ENCODE peak calls at places on chromosomes 5 and 9, in nine cellular contexts. R is HT-29; Q is HFF-Myc; G is amniotic stem cell; V is stimulated activated CD4-positive, alpha-beta T cell treated with anti-CD3 and anti-CD28 coated beads, Interleukin-4, amount 100 ng/mL, for 1 hour; X is non-pigmented ciliary epithelial cell; W is activated effector memory CD4-positive, alpha-beta T cell treated with Interleukin-2 at 50 U/mL for 16 hours; A is astrocyte of the spinal cord; L is esophagus squamous epithelium. M is an unnamed sample.
A peak's percentile ranks its signal among the peaks of the same experiment; 100 is the strongest.

GRCh38 chr9:21974542-21975409 is 19.4 kb downstream of the CDKN2A start:
- DNase-seq in R (no peak), Q (no peak), G (peak; percentile 21), V (peak; percentile 53), X (no peak), W (no peak), A (peak; percentile 76), L (no peak), M (no peak)

GRCh38 chr5:43565043-43565442 is 8.2 kb upstream of the PAIP1 start:
- DNase-seq in R (no peak), Q (no peak), G (no peak), V (no peak), X (no peak), W (no peak), A (no peak), L (no peak), M (no peak)

GRCh38 chr5:74201334-74202081 is 439.0 kb downstream of the ENC1 start:
- DNase-seq in R (peak; percentile 94), Q (peak; percentile 56), G (no peak), V (no peak), X (no peak), W (no peak), A (peak; percentile 72), L (no peak), M (no peak)

GRCh38 chr9:89466451-89467277 is 31.2 kb downstream of the SEMA4D start:
- DNase-seq in R (no peak), Q (no peak), G (no peak), V (peak; percentile 50), X (no peak), W (no peak), A (no peak), L (no peak), M (no peak)

GRCh38 chr5:34586117-34586885 is 69.8 kb upstream of the RAI14 start:
- DNase-seq in R (no peak), Q (no peak), G (peak; percentile 55), V (no peak), X (peak; percentile 98), W (no peak), A (peak; percentile 80), L (no peak), M (no peak)

GRCh38 chr9:125177888-125178287 is 11.7 kb downstream of the PPP6C start:
- DNase-seq in R (no peak), Q (no peak), G (no peak), V (no peak), X (no peak), W (no peak), A (no peak), L (no peak), M (no peak)

GRCh38 chr9:36318212-36318802 is 60.1 kb upstream of the GNE start:
- DNase-seq in R (no peak), Q (no peak), G (no peak), V (no peak), X (no peak), W (no peak), A (no peak), L (no peak), M (no peak)

GRCh38 chr9:122080986-122081385 is 12.1 kb downstream of the TTLL11 start:
- DNase-seq in R (no peak), Q (no peak), G (no peak), V (no peak), X (no peak), W (no peak), A (peak; percentile 16), L (no peak), M (peak; percentile 7)

GRCh38 chr9:117046666-117047327 is 359.7 kb downstream of the TRIM32 start:
- DNase-seq in R (no peak), Q (no peak), G (no peak), V (no peak), X (no peak), W (no peak), A (no peak), L (no peak), M (no peak)

GRCh38 chr5:179375966-179376365 is 30.7 kb upstream of the ADAMTS2 start:
- DNase-seq in R (no peak), Q (no peak), G (no peak), V (no peak), X (no peak), W (no peak), A (no peak), L (no peak), M (no peak)

GRCh38 chr9:36900136-36900855 is 133.8 kb downstream of the PAX5 start:
- DNase-seq in R (no peak), Q (no peak), G (no peak), V (no peak), X (no peak), W (no peak), A (no peak), L (no peak), M (no peak)

GRCh38 chr5:57895766-57896165 is 413.2 kb upstream of the ACTBL2 start:
- DNase-seq in R (no peak), Q (no peak), G (no peak), V (no peak), X (no peak), W (no peak), A (peak; percentile 44), L (no peak), M (no peak)

GRCh38 chr5:95955996-95956899 is 5.4 kb downstream of the ELL2 start:
- DNase-seq in R (no peak), Q (no peak), G (no peak), V (no peak), X (no peak), W (no peak), A (peak; percentile 38), L (no peak), M (no peak)

GRCh38 chr5:60372786-60373185 is 327.2 kb downstream of the DEPDC1B start:
- DNase-seq in R (no peak), Q (no peak), G (no peak), V (no peak), X (no peak), W (no peak), A (no peak), L (no peak), M (no peak)

GRCh38 chr9:87581513-87581912 is 83.8 kb downstream of the DAPK1 start:
- DNase-seq in R (no peak), Q (peak; percentile 20), G (no peak), V (no peak), X (no peak), W (no peak), A (no peak), L (no peak), M (no peak)

GRCh38 chr5:2156358-2157059 is 273.8 kb upstream of the IRX4 start:
- DNase-seq in R (no peak), Q (no peak), G (no peak), V (no peak), X (no peak), W (no peak), A (no peak), L (no peak), M (no peak)

GRCh38 chr5:132839426-132840301 is 9.2 kb upstream of the SHROOM1 start:
- DNase-seq in R (peak; percentile 88), Q (no peak), G (no peak), V (no peak), X (peak; percentile 53), W (no peak), A (peak; percentile 77), L (no peak), M (no peak)

GRCh38 chr5:132272341-132273210 is 15.1 kb downstream of the PDLIM4 start:
- DNase-seq in R (peak; percentile 72), Q (no peak), G (no peak), V (peak; percentile 74), X (no peak), W (peak; percentile 42), A (peak; percentile 54), L (no peak), M (no peak)

GRCh38 chr5:91703128-91703527 is 320.0 kb upstream of the ARRDC3 start:
- DNase-seq in R (no peak), Q (no peak), G (no peak), V (no peak), X (no peak), W (no peak), A (no peak), L (no peak), M (no peak)

GRCh38 chr9:95383845-95384244 is 66.3 kb upstream of the FANCC start:
- DNase-seq in R (no peak), Q (no peak), G (no peak), V (no peak), X (no peak), W (no peak), A (no peak), L (no peak), M (no peak)

GRCh38 chr5:14872070-14872989 is 752 bp upstream of the ANKH start:
- DNase-seq in R (peak; percentile 77), Q (no peak), G (no peak), V (peak; percentile 60), X (no peak), W (peak; percentile 34), A (peak; percentile 41), L (peak; percentile 11), M (peak; percentile 65)

GRCh38 chr9:34025062-34025461 is 23.6 kb downstream of the UBAP2 start:
- DNase-seq in R (no peak), Q (no peak), G (no peak), V (no peak), X (no peak), W (no peak), A (no peak), L (no peak), M (no peak)

GRCh38 chr5:5891350-5891749 is 468.9 kb downstream of the ICE1 start:
- DNase-seq in R (no peak), Q (no peak), G (no peak), V (no peak), X (peak; percentile 6), W (no peak), A (no peak), L (no peak), M (peak; percentile 73)

GRCh38 chr5:14727428-14727865 is 62.9 kb downstream of the OTULIN start:
- DNase-seq in R (peak; percentile 98), Q (peak; percentile 56), G (peak; percentile 46), V (peak; percentile 76), X (peak; percentile 40), W (peak; percentile 38), A (peak; percentile 88), L (no peak), M (peak; percentile 94)

GRCh38 chr5:1130218-1130946 is 18.5 kb upstream of the SLC12A7 start:
- DNase-seq in R (peak; percentile 98), Q (no peak), G (no peak), V (no peak), X (no peak), W (no peak), A (no peak), L (no peak), M (no peak)

GRCh38 chr5:168159425-168159824 is 132.0 kb upstream of the WWC1 start:
- DNase-seq in R (peak; percentile 25), Q (no peak), G (no peak), V (no peak), X (no peak), W (no peak), A (no peak), L (no peak), M (no peak)

GRCh38 chr5:107290780-107291398 is 379.8 kb downstream of the EFNA5 start:
- DNase-seq in R (peak; percentile 80), Q (no peak), G (no peak), V (no peak), X (no peak), W (no peak), A (no peak), L (no peak), M (no peak)

GRCh38 chr5:143437666-143438273 is 34.3 kb upstream of the NR3C1 start:
- DNase-seq in R (no peak), Q (no peak), G (no peak), V (no peak), X (no peak), W (no peak), A (no peak), L (no peak), M (no peak)

GRCh38 chr5:169632946-169633345 is 4.1 kb upstream of the DOCK2 start:
- DNase-seq in R (no peak), Q (no peak), G (no peak), V (no peak), X (no peak), W (no peak), A (no peak), L (no peak), M (no peak)

GRCh38 chr9:17130285-17130684 is 4.6 kb upstream of the CNTLN start:
- DNase-seq in R (no peak), Q (no peak), G (no peak), V (no peak), X (no peak), W (no peak), A (no peak), L (no peak), M (no peak)

GRCh38 chr5:173228107-173228506 is 6.9 kb downstream of the NKX2-5 start:
- DNase-seq in R (no peak), Q (no peak), G (no peak), V (no peak), X (no peak), W (no peak), A (no peak), L (no peak), M (no peak)